ENCODE peak calls at places on chromosomes 7 and 10, in seven cellular contexts. N, W, V, Z, E, X and A are unnamed samples.

GRCh38 chr10:77351386-77351785 is 286.2 kb downstream of the KCNMA1 start:
- DNase-seq in N (no peak), W (peak; percentile 11), V (no peak), Z (no peak), E (no peak), X (peak; percentile 61), A (no peak)

GRCh38 chr10:47023237-47024045 is 112.2 kb downstream of the PTPN20 start:
- DNase-seq in N (no peak), W (no peak), V (no peak), Z (peak; percentile 57), E (no peak), X (no peak), A (no peak)

GRCh38 chr10:28679941-28680752 is 2.8 kb downstream of the BAMBI start:
- DNase-seq in N (no peak), W (peak; percentile 61), V (no peak), Z (no peak), E (no peak), X (no peak), A (peak; percentile 54)

GRCh38 chr10:104937528-104937927 is 296.4 kb downstream of the SORCS3 start:
- DNase-seq in N (no peak), W (peak; percentile 63), V (peak; percentile 6), Z (no peak), E (peak; percentile 68), X (peak; percentile 92), A (no peak)

GRCh38 chr7:140348161-140348849 is 50.0 kb downstream of the SLC37A3 start:
- DNase-seq in N (no peak), W (no peak), V (no peak), Z (no peak), E (no peak), X (no peak), A (no peak)

GRCh38 chr7:44277391-44277790 is 48.0 kb downstream of the CAMK2B start:
- DNase-seq in N (no peak), W (no peak), V (no peak), Z (peak; percentile 28), E (no peak), X (no peak), A (no peak)

GRCh38 chr10:16597656-16598055 is 76.0 kb upstream of the C1QL3 start:
- DNase-seq in N (no peak), W (peak; percentile 3), V (peak; percentile 8), Z (no peak), E (no peak), X (peak; percentile 56), A (no peak)

GRCh38 chr10:105075031-105075430 is 433.9 kb downstream of the SORCS3 start:
- DNase-seq in N (no peak), W (no peak), V (no peak), Z (no peak), E (no peak), X (no peak), A (no peak)

GRCh38 chr7:30313348-30313747 is 29.0 kb downstream of the ZNRF2 start:
- DNase-seq in N (no peak), W (no peak), V (no peak), Z (no peak), E (no peak), X (no peak), A (no peak)

GRCh38 chr7:17557305-17557704 is 258.9 kb downstream of the AHR start:
- DNase-seq in N (no peak), W (no peak), V (no peak), Z (no peak), E (no peak), X (no peak), A (no peak)

GRCh38 chr7:155793720-155794119 is 18.5 kb downstream of the SHH start:
- DNase-seq in N (no peak), W (no peak), V (no peak), Z (peak; percentile 50), E (no peak), X (no peak), A (no peak)

GRCh38 chr7:112484671-112485097 is 3.9 kb downstream of the LSMEM1 start:
- DNase-seq in N (peak; percentile 45), W (peak; percentile 95), V (peak; percentile 15), Z (no peak), E (no peak), X (peak; percentile 94), A (peak; percentile 56)

GRCh38 chr10:62830577-62831122 is 14.5 kb upstream of the EGR2 start:
- DNase-seq in N (no peak), W (no peak), V (no peak), Z (no peak), E (no peak), X (no peak), A (no peak)

GRCh38 chr10:60282771-60283353 is 106.8 kb downstream of the ANK3 start:
- DNase-seq in N (no peak), W (no peak), V (peak; percentile 11), Z (no peak), E (no peak), X (peak; percentile 56), A (peak; percentile 27)

GRCh38 chr7:953547-954327 is 743 bp downstream of the ADAP1 start:
- DNase-seq in N (peak; percentile 41), W (peak; percentile 85), V (peak; percentile 65), Z (peak; percentile 88), E (no peak), X (no peak), A (peak; percentile 78)

GRCh38 chr7:134784251-134785049 is 5.0 kb downstream of the CALD1 start:
- DNase-seq in N (no peak), W (no peak), V (no peak), Z (no peak), E (no peak), X (no peak), A (no peak)

GRCh38 chr7:15557686-15558085 is 4.1 kb downstream of the AGMO start:
- DNase-seq in N (no peak), W (no peak), V (no peak), Z (no peak), E (no peak), X (no peak), A (no peak)

GRCh38 chr7:19988860-19989259 is 215.4 kb upstream of the TMEM196 start:
- DNase-seq in N (no peak), W (no peak), V (no peak), Z (no peak), E (no peak), X (no peak), A (no peak)

GRCh38 chr10:62818426-62819011 is 2.4 kb upstream of the EGR2 start:
- DNase-seq in N (peak; percentile 28), W (no peak), V (no peak), Z (no peak), E (no peak), X (no peak), A (peak; percentile 59)

GRCh38 chr7:93442478-93443224 is 131.9 kb downstream of the CALCR start:
- DNase-seq in N (no peak), W (peak; percentile 73), V (peak; percentile 1), Z (no peak), E (no peak), X (peak; percentile 5), A (peak; percentile 55)

GRCh38 chr10:3071405-3072198 is 4.3 kb downstream of the PFKP start:
- DNase-seq in N (no peak), W (peak; percentile 70), V (peak; percentile 54), Z (no peak), E (no peak), X (peak; percentile 82), A (no peak)

GRCh38 chr7:17152698-17153097 is 145.8 kb upstream of the AHR start:
- DNase-seq in N (no peak), W (no peak), V (no peak), Z (no peak), E (no peak), X (no peak), A (no peak)

GRCh38 chr7:141381794-141382453 is 169.3 kb upstream of the AGK start:
- DNase-seq in N (no peak), W (no peak), V (no peak), Z (no peak), E (peak; percentile 91), X (no peak), A (no peak)

GRCh38 chr10:10914129-10914528 is 103.5 kb upstream of the CELF2 start:
- DNase-seq in N (peak; percentile 52), W (no peak), V (no peak), Z (no peak), E (no peak), X (no peak), A (no peak)

GRCh38 chr7:142867398-142868187 is 12.7 kb downstream of the EPHB6 start:
- DNase-seq in N (no peak), W (no peak), V (no peak), Z (no peak), E (no peak), X (no peak), A (no peak)

GRCh38 chr7:33710608-33711007 is 194.7 kb upstream of the BMPER start:
- DNase-seq in N (no peak), W (peak; percentile 54), V (no peak), Z (no peak), E (no peak), X (no peak), A (no peak)

GRCh38 chr7:139699640-139700504 is 77.9 kb downstream of the HIPK2 start:
- DNase-seq in N (no peak), W (no peak), V (no peak), Z (no peak), E (no peak), X (no peak), A (no peak)